ENCODE peak calls at places on chromosomes 2 and 18, in eight cellular contexts. One of them, this sample, is unnamed.

GRCh38 chr2:20179755-20180594 is 45.0 kb downstream of the SDC1 start:
- DNase-seq in right lobe of liver: peak
- DNase-seq in kidney: peak
- DNase-seq in CD8-positive, alpha-beta T cell: no peak
- DNase-seq in breast epithelium: no peak
- DNase-seq in left lung: peak
- DNase-seq in AG04450: no peak
- DNase-seq in IMR-90: no peak
- DNase-seq in this sample: no peak

GRCh38 chr2:130963849-130964793 is 127.4 kb downstream of the ARHGEF4 start:
- DNase-seq in right lobe of liver: no peak
- DNase-seq in kidney: no peak
- DNase-seq in CD8-positive, alpha-beta T cell: no peak
- DNase-seq in breast epithelium: no peak
- DNase-seq in left lung: no peak
- DNase-seq in AG04450: no peak
- DNase-seq in IMR-90: no peak
- DNase-seq in this sample: no peak

GRCh38 chr2:173280853-173281252 is 73.8 kb upstream of the CDCA7 start:
- DNase-seq in right lobe of liver: no peak
- DNase-seq in kidney: no peak
- DNase-seq in CD8-positive, alpha-beta T cell: no peak
- DNase-seq in breast epithelium: no peak
- DNase-seq in left lung: no peak
- DNase-seq in AG04450: no peak
- DNase-seq in IMR-90: no peak
- DNase-seq in this sample: no peak

GRCh38 chr2:106959975-106960632 is 74.1 kb upstream of the ST6GAL2 start:
- DNase-seq in right lobe of liver: no peak
- DNase-seq in kidney: no peak
- DNase-seq in CD8-positive, alpha-beta T cell: no peak
- DNase-seq in breast epithelium: no peak
- DNase-seq in left lung: no peak
- DNase-seq in AG04450: no peak
- DNase-seq in IMR-90: no peak
- DNase-seq in this sample: no peak

GRCh38 chr2:42925742-42926437 is 133.5 kb upstream of the HAAO start:
- DNase-seq in right lobe of liver: peak
- DNase-seq in kidney: no peak
- DNase-seq in CD8-positive, alpha-beta T cell: no peak
- DNase-seq in breast epithelium: no peak
- DNase-seq in left lung: no peak
- DNase-seq in AG04450: no peak
- DNase-seq in IMR-90: no peak
- DNase-seq in this sample: no peak

GRCh38 chr18:63823516-63824219 is 48.5 kb downstream of the SERPINB7 start:
- DNase-seq in right lobe of liver: no peak
- DNase-seq in kidney: no peak
- DNase-seq in CD8-positive, alpha-beta T cell: no peak
- DNase-seq in breast epithelium: no peak
- DNase-seq in left lung: no peak
- DNase-seq in AG04450: peak
- DNase-seq in IMR-90: peak
- DNase-seq in this sample: no peak

GRCh38 chr2:130795431-130795830 is 40.1 kb downstream of the AMER3 start:
- DNase-seq in right lobe of liver: no peak
- DNase-seq in kidney: no peak
- DNase-seq in CD8-positive, alpha-beta T cell: no peak
- DNase-seq in breast epithelium: no peak
- DNase-seq in left lung: no peak
- DNase-seq in AG04450: no peak
- DNase-seq in IMR-90: no peak
- DNase-seq in this sample: no peak

GRCh38 chr2:161384864-161385263 is 31.2 kb upstream of the TBR1 start:
- DNase-seq in right lobe of liver: no peak
- DNase-seq in kidney: no peak
- DNase-seq in CD8-positive, alpha-beta T cell: no peak
- DNase-seq in breast epithelium: no peak
- DNase-seq in left lung: no peak
- DNase-seq in AG04450: no peak
- DNase-seq in IMR-90: no peak
- DNase-seq in this sample: no peak

GRCh38 chr2:241495172-241496002 is 13.0 kb downstream of the STK25 start:
- DNase-seq in right lobe of liver: no peak
- DNase-seq in kidney: no peak
- DNase-seq in CD8-positive, alpha-beta T cell: no peak
- DNase-seq in breast epithelium: no peak
- DNase-seq in left lung: no peak
- DNase-seq in AG04450: no peak
- DNase-seq in IMR-90: no peak
- DNase-seq in this sample: no peak

GRCh38 chr2:208033701-208034502 is 8.6 kb upstream of the PLEKHM3 start:
- DNase-seq in right lobe of liver: peak
- DNase-seq in kidney: no peak
- DNase-seq in CD8-positive, alpha-beta T cell: peak
- DNase-seq in breast epithelium: no peak
- DNase-seq in left lung: peak
- DNase-seq in AG04450: no peak
- DNase-seq in IMR-90: peak
- DNase-seq in this sample: no peak

GRCh38 chr2:62539892-62540785 is 34.1 kb upstream of the TMEM17 start:
- DNase-seq in right lobe of liver: no peak
- DNase-seq in kidney: no peak
- DNase-seq in CD8-positive, alpha-beta T cell: no peak
- DNase-seq in breast epithelium: no peak
- DNase-seq in left lung: no peak
- DNase-seq in AG04450: no peak
- DNase-seq in IMR-90: no peak
- DNase-seq in this sample: no peak

GRCh38 chr2:107168141-107168540 is 282.2 kb upstream of the ST6GAL2 start:
- DNase-seq in right lobe of liver: no peak
- DNase-seq in kidney: no peak
- DNase-seq in CD8-positive, alpha-beta T cell: no peak
- DNase-seq in breast epithelium: no peak
- DNase-seq in left lung: no peak
- DNase-seq in AG04450: no peak
- DNase-seq in IMR-90: no peak
- DNase-seq in this sample: no peak

GRCh38 chr2:17309741-17310339 is 208.4 kb downstream of the RAD51AP2 start:
- DNase-seq in right lobe of liver: no peak
- DNase-seq in kidney: no peak
- DNase-seq in CD8-positive, alpha-beta T cell: no peak
- DNase-seq in breast epithelium: no peak
- DNase-seq in left lung: no peak
- DNase-seq in AG04450: no peak
- DNase-seq in IMR-90: peak
- DNase-seq in this sample: no peak
- TF ChIP-seq CTCF in right lobe of liver: peak
- TF ChIP-seq CTCF in kidney: peak
- TF ChIP-seq CTCF in CD8-positive, alpha-beta T cell: no peak
- TF ChIP-seq CTCF in breast epithelium: peak
- TF ChIP-seq CTCF in left lung: peak
- TF ChIP-seq CTCF in AG04450: peak
- TF ChIP-seq CTCF in IMR-90: peak
- TF ChIP-seq CTCF in this sample: no peak

GRCh38 chr2:238939074-238939473 is 91.2 kb downstream of the TWIST2 start:
- DNase-seq in right lobe of liver: peak
- DNase-seq in kidney: no peak
- DNase-seq in CD8-positive, alpha-beta T cell: no peak
- DNase-seq in breast epithelium: no peak
- DNase-seq in left lung: peak
- DNase-seq in AG04450: no peak
- DNase-seq in IMR-90: no peak
- DNase-seq in this sample: peak

GRCh38 chr2:238940806-238941205 is 92.9 kb downstream of the TWIST2 start:
- DNase-seq in right lobe of liver: peak
- DNase-seq in kidney: no peak
- DNase-seq in CD8-positive, alpha-beta T cell: no peak
- DNase-seq in breast epithelium: no peak
- DNase-seq in left lung: peak
- DNase-seq in AG04450: no peak
- DNase-seq in IMR-90: no peak
- DNase-seq in this sample: no peak

GRCh38 chr2:238941262-238941792 is 93.4 kb downstream of the TWIST2 start:
- DNase-seq in right lobe of liver: peak
- DNase-seq in kidney: no peak
- DNase-seq in CD8-positive, alpha-beta T cell: no peak
- DNase-seq in breast epithelium: no peak
- DNase-seq in left lung: peak
- DNase-seq in AG04450: no peak
- DNase-seq in IMR-90: no peak
- DNase-seq in this sample: no peak

GRCh38 chr2:238938460-238939055 is 90.7 kb downstream of the TWIST2 start:
- DNase-seq in right lobe of liver: no peak
- DNase-seq in kidney: peak
- DNase-seq in CD8-positive, alpha-beta T cell: no peak
- DNase-seq in breast epithelium: no peak
- DNase-seq in left lung: peak
- DNase-seq in AG04450: peak
- DNase-seq in IMR-90: peak
- DNase-seq in this sample: no peak

DNA sequence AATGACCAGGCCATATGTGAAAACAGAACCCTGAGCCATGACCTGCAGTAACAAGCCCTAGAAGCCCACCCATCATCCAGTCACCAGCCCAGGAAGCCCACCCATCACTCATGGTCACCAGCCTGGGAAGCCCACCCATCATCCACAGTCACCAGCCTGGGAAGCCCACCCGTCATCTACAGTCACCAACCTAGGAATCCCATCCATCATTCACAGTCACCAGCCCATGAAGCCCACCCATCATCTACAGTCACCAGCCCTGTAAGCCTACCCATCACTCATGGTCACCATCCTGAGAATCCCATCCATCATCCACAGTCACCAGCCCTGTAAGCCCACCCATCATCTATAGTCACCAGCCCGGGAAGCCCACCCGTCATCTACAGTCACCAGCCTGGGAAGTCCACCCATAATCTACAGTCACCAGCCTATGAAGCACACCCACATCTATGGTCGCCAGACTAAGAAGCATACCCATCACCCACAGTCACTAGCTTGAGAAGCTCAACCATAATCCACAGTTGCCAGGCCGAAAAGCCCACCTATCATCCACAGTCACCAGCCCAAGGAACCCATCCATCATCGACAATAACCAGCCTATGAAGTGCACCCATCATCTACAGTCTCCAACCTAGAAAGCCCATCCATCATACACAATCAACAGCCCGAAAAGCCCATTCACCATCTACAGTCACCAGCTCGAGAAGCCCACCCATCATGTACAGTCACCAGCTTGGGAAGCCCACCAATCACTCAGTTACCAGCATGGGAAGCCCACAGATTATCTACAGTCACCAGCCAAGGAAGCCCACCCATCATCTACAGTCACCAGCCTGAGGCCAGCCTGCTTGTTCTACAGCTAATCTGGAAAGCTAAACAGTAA is 91.9 kb downstream of the TWIST2 start:
- DNase-seq in right lobe of liver: peak
- DNase-seq in kidney: no peak
- DNase-seq in CD8-positive, alpha-beta T cell: no peak
- DNase-seq in breast epithelium: no peak
- DNase-seq in left lung: peak
- DNase-seq in AG04450: no peak
- DNase-seq in IMR-90: no peak
- DNase-seq in this sample: peak
- H3K27ac ChIP-seq in right lobe of liver: no peak
- H3K27ac ChIP-seq in kidney: no peak
- H3K27ac ChIP-seq in CD8-positive, alpha-beta T cell: no peak
- H3K27ac ChIP-seq in breast epithelium: peak
- H3K27ac ChIP-seq in left lung: no peak
- H3K27ac ChIP-seq in AG04450: no peak
- H3K27ac ChIP-seq in IMR-90: no peak
- H3K27ac ChIP-seq in this sample: no peak

DNA sequence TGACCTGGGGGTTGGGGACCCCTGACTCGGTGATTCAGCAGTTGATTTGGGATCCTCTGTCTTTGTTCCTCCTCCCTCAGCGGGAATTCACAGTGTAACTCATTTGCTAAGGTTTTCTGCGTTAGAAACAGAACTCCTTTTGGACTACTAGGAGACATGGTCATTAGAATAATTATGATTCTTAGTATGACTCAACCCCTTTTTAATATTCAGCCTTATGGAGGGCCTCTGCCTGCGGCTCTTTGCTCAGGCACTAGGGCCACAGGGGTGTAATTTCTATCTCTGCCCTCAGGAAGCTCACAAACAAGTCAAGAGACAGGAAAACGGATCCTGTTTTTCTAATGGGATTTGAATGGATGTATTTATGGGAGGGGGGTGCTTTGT is 117.4 kb downstream of the SPTBN1 start:
- DNase-seq in right lobe of liver: no peak
- DNase-seq in kidney: no peak
- DNase-seq in CD8-positive, alpha-beta T cell: no peak
- DNase-seq in breast epithelium: no peak
- DNase-seq in left lung: no peak
- DNase-seq in AG04450: no peak
- DNase-seq in IMR-90: no peak
- DNase-seq in this sample: no peak
- H3K4me3 ChIP-seq in right lobe of liver: no peak
- H3K4me3 ChIP-seq in kidney: no peak
- H3K4me3 ChIP-seq in CD8-positive, alpha-beta T cell: peak
- H3K4me3 ChIP-seq in breast epithelium: no peak
- H3K4me3 ChIP-seq in left lung: no peak
- H3K4me3 ChIP-seq in AG04450: no peak
- H3K4me3 ChIP-seq in IMR-90: no peak
- H3K4me3 ChIP-seq in this sample: no peak

GRCh38 chr2:3806730-3807129 is 103.4 kb downstream of the DCDC2C start:
- DNase-seq in right lobe of liver: no peak
- DNase-seq in kidney: no peak
- DNase-seq in CD8-positive, alpha-beta T cell: no peak
- DNase-seq in breast epithelium: no peak
- DNase-seq in left lung: no peak
- DNase-seq in AG04450: no peak
- DNase-seq in IMR-90: no peak
- DNase-seq in this sample: no peak

GRCh38 chr2:3807853-3808252 is 104.5 kb downstream of the DCDC2C start:
- DNase-seq in right lobe of liver: no peak
- DNase-seq in kidney: no peak
- DNase-seq in CD8-positive, alpha-beta T cell: no peak
- DNase-seq in breast epithelium: no peak
- DNase-seq in left lung: no peak
- DNase-seq in AG04450: peak
- DNase-seq in IMR-90: peak
- DNase-seq in this sample: no peak

GRCh38 chr2:3801506-3801905 is 98.1 kb downstream of the DCDC2C start:
- DNase-seq in right lobe of liver: no peak
- DNase-seq in kidney: no peak
- DNase-seq in CD8-positive, alpha-beta T cell: no peak
- DNase-seq in breast epithelium: no peak
- DNase-seq in left lung: no peak
- DNase-seq in AG04450: no peak
- DNase-seq in IMR-90: no peak
- DNase-seq in this sample: no peak

DNA sequence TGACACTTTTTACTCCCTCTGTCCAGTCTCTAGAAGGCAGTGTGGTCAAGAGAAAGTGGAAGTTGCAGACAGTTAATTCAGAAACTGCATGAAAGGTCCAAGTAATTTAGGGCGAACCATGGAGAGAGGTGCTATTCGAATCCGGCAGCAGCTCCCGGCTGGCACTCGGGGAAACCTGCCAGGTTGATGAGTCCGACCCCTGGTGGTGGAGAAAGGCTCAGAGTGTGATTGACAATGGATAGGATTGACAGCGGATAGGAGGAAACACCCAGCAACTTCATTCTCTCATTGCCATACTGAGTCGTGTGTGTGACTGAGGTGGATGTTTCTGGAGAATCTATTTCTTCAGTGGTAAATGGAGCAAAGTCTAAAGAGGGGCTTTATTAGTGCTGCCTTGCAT is 101.7 kb downstream of the DCDC2C start:
- DNase-seq in right lobe of liver: no peak
- DNase-seq in kidney: no peak
- DNase-seq in CD8-positive, alpha-beta T cell: no peak
- DNase-seq in breast epithelium: no peak
- DNase-seq in left lung: no peak
- DNase-seq in AG04450: no peak
- DNase-seq in IMR-90: no peak
- DNase-seq in this sample: no peak
- TF ChIP-seq CTCF in right lobe of liver: peak
- TF ChIP-seq CTCF in kidney: peak
- TF ChIP-seq CTCF in CD8-positive, alpha-beta T cell: no peak
- TF ChIP-seq CTCF in breast epithelium: no peak
- TF ChIP-seq CTCF in left lung: no peak
- TF ChIP-seq CTCF in AG04450: peak
- TF ChIP-seq CTCF in IMR-90: no peak
- TF ChIP-seq CTCF in this sample: no peak

This sample was measured in ascending aorta.